ENCODE peak calls at places on chromosomes 1 and 21, in five cellular contexts. H is CD4-positive, alpha-beta T cell; R is ureter; W is stimulated activated naive CD8-positive, alpha-beta T cell treated with anti-CD3 and anti-CD28 coated beads, Interleukin-15, amount 100 ng/mL, for 72 hours; N is vagina. P is an unnamed sample.

GRCh38 chr1:199399996-199400714 is 627.4 kb upstream of the NR5A2 start:
- DNase-seq in R (no peak), W (no peak), H (no peak), N (no peak), P (no peak)

GRCh38 chr1:1120866-1121563 is 5.1 kb upstream of the C1orf159 start:
- DNase-seq in W (no peak), R (no peak), H (no peak), N (no peak), P (no peak)

GRCh38 chr1:172559811-172560210 is 26.9 kb downstream of the SUCO start:
- DNase-seq in H (no peak), W (no peak), R (no peak), N (no peak), P (no peak)

GRCh38 chr1:15255582-15256149 is 8.6 kb downstream of the FHAD1 start:
- DNase-seq in N (peak), H (no peak), W (no peak), R (no peak), P (no peak)

GRCh38 chr1:98371767-98372166 is 289.8 kb upstream of the SNX7 start:
- DNase-seq in N (no peak), W (no peak), R (no peak), H (no peak), P (no peak)

GRCh38 chr1:26159113-26160039 is 497 bp downstream of the FAM110D start:
- DNase-seq in H (no peak), R (no peak), W (no peak), N (no peak), P (no peak)

GRCh38 chr1:201307239-201307638 is 23.9 kb downstream of the PKP1 start:
- DNase-seq in W (no peak), H (no peak), N (no peak), R (no peak), P (no peak)

GRCh38 chr1:179164494-179164893 is 65.0 kb downstream of the ABL2 start:
- DNase-seq in H (no peak), R (no peak), N (no peak), W (no peak), P (no peak)

GRCh38 chr1:77273891-77274290 is 7.9 kb upstream of the AK5 start:
- DNase-seq in N (no peak), W (no peak), R (no peak), H (no peak), P (no peak)

GRCh38 chr1:205375816-205376545 is 19.3 kb upstream of the KLHDC8A start:
- DNase-seq in W (no peak), R (no peak), N (no peak), H (no peak), P (no peak)

GRCh38 chr1:191160837-191161236 is 683.2 kb upstream of the BRINP3 start:
- DNase-seq in R (no peak), W (no peak), H (no peak), N (no peak), P (no peak)

GRCh38 chr1:96010000-96010399 is 711.6 kb upstream of the PTBP2 start:
- DNase-seq in H (no peak), W (no peak), R (no peak), N (no peak), P (no peak)

GRCh38 chr1:23100074-23100748 is 68.4 kb downstream of the LUZP1 start:
- DNase-seq in R (no peak), W (peak), H (no peak), N (no peak), P (no peak)

GRCh38 chr1:3403388-3404179 is 50.9 kb upstream of the ARHGEF16 start:
- DNase-seq in H (no peak), W (no peak), N (no peak), R (no peak), P (no peak)

GRCh38 chr1:56920551-56920950 is 45.3 kb downstream of the C8B start:
- DNase-seq in H (no peak), R (no peak), W (no peak), N (no peak), P (no peak)

GRCh38 chr1:217078010-217078704 is 354.9 kb upstream of the ESRRG start:
- DNase-seq in R (no peak), W (no peak), H (no peak), N (no peak), P (no peak)

GRCh38 chr1:165356876-165357275 is 361 bp upstream of the LMX1A start:
- DNase-seq in R (no peak), H (no peak), W (no peak), N (no peak), P (no peak)

GRCh38 chr1:232589111-232589808 is 40.7 kb downstream of the SIPA1L2 start:
- DNase-seq in H (no peak), W (no peak), N (no peak), R (no peak), P (no peak)

GRCh38 chr1:202861420-202862121 is 27.4 kb downstream of the RABIF start:
- DNase-seq in R (peak), W (peak), H (no peak), N (peak), P (peak)

GRCh38 chr21:36237441-36237840 is 80.8 kb downstream of the DOP1B start:
- DNase-seq in H (no peak), W (no peak), R (no peak), N (no peak), P (no peak)

GRCh38 chr1:65265296-65266271 is 43.8 kb upstream of the DNAJC6 start:
- DNase-seq in H (peak), W (peak), R (no peak), N (no peak), P (no peak)

GRCh38 chr1:53642215-53642555 is 96.8 kb downstream of the GLIS1 start:
- DNase-seq in R (no peak), N (no peak), H (no peak), W (no peak), P (no peak)

GRCh38 chr1:200392625-200393185 is 17.1 kb downstream of the ZNF281 start:
- DNase-seq in N (no peak), W (no peak), H (no peak), R (no peak), P (no peak)

GRCh38 chr1:83958704-83959103 is 40.2 kb downstream of the TTLL7 start:
- DNase-seq in W (no peak), N (no peak), H (no peak), R (no peak), P (no peak)

GRCh38 chr1:109564189-109564878 is 15.9 kb downstream of the GNAI3 start:
- DNase-seq in W (no peak), N (no peak), H (no peak), R (no peak), P (no peak)

GRCh38 chr1:25744140-25744581 is 55.8 kb upstream of the SELENON start:
- DNase-seq in H (no peak), W (no peak), R (peak), N (no peak), P (no peak)

GRCh38 chr1:90362163-90362562 is 354.9 kb downstream of the BARHL2 start:
- DNase-seq in H (no peak), R (no peak), W (no peak), N (no peak), P (no peak)

GRCh38 chr1:224211262-224211962 is 28.4 kb downstream of the DEGS1 start:
- DNase-seq in R (no peak), W (no peak), N (no peak), H (no peak), P (no peak)

GRCh38 chr21:28867401-28867800 is 125.3 kb downstream of the LTN1 start:
- DNase-seq in H (no peak), W (no peak), N (no peak), R (no peak), P (no peak)

GRCh38 chr1:244219149-244219548 is 168.1 kb downstream of the ZBTB18 start:
- DNase-seq in N (no peak), H (no peak), W (no peak), R (no peak), P (no peak)

GRCh38 chr1:37068897-37069296 is 34.6 kb upstream of the GRIK3 start:
- DNase-seq in W (no peak), R (no peak), H (no peak), N (no peak), P (no peak)

GRCh38 chr21:15837603-15838002 is 107.8 kb downstream of the USP25 start:
- DNase-seq in H (no peak), W (no peak), R (no peak), N (no peak), P (no peak)

GRCh38 chr1:169571450-169571849 is 14.8 kb downstream of the F5 start:
- DNase-seq in N (no peak), R (no peak), H (no peak), W (no peak), P (no peak)